ENCODE peak calls at places on chromosomes 4 and X, in seven cellular contexts. One of them, this sample, is unnamed.

GRCh38 chr4:39464886-39465501 is 6.1 kb downstream of the LIAS start:
- DNase-seq in CD8-positive, alpha-beta T cell: no peak
- DNase-seq in endothelial cell: no peak
- DNase-seq in astrocyte of the cerebellum: peak
- DNase-seq in type B pancreatic cell: no peak
- DNase-seq in GM23338: no peak
- DNase-seq in mesothelial cell of epicardium: no peak
- DNase-seq in this sample: no peak

GRCh38 chr4:41991916-41992767 is 1.8 kb downstream of the SLC30A9 start:
- DNase-seq in CD8-positive, alpha-beta T cell: no peak
- DNase-seq in endothelial cell: no peak
- DNase-seq in astrocyte of the cerebellum: no peak
- DNase-seq in type B pancreatic cell: no peak
- DNase-seq in GM23338: no peak
- DNase-seq in mesothelial cell of epicardium: no peak
- DNase-seq in this sample: no peak

GRCh38 chrX:150310417-150310816 is 52.7 kb upstream of the MAMLD1 start:
- DNase-seq in CD8-positive, alpha-beta T cell: no peak
- DNase-seq in endothelial cell: no peak
- DNase-seq in astrocyte of the cerebellum: no peak
- DNase-seq in type B pancreatic cell: no peak
- DNase-seq in GM23338: no peak
- DNase-seq in mesothelial cell of epicardium: no peak
- DNase-seq in this sample: no peak

GRCh38 chr4:124092101-124093057 is 620.2 kb downstream of the ANKRD50 start:
- DNase-seq in CD8-positive, alpha-beta T cell: no peak
- DNase-seq in endothelial cell: no peak
- DNase-seq in astrocyte of the cerebellum: peak
- DNase-seq in type B pancreatic cell: no peak
- DNase-seq in GM23338: no peak
- DNase-seq in mesothelial cell of epicardium: no peak
- DNase-seq in this sample: no peak

GRCh38 chrX:2647627-2648026 is 43.5 kb upstream of the CD99 start:
- DNase-seq in CD8-positive, alpha-beta T cell: no peak
- DNase-seq in endothelial cell: no peak
- DNase-seq in astrocyte of the cerebellum: no peak
- DNase-seq in type B pancreatic cell: no peak
- DNase-seq in GM23338: no peak
- DNase-seq in mesothelial cell of epicardium: no peak
- DNase-seq in this sample: no peak

GRCh38 chrX:150958177-150958576 is 25.0 kb upstream of the HMGB3 start:
- DNase-seq in CD8-positive, alpha-beta T cell: no peak
- DNase-seq in endothelial cell: no peak
- DNase-seq in astrocyte of the cerebellum: no peak
- DNase-seq in type B pancreatic cell: no peak
- DNase-seq in GM23338: no peak
- DNase-seq in mesothelial cell of epicardium: no peak
- DNase-seq in this sample: no peak

GRCh38 chrX:57367649-57368048 is 81.1 kb downstream of the FAAH2 start:
- DNase-seq in CD8-positive, alpha-beta T cell: no peak
- DNase-seq in endothelial cell: no peak
- DNase-seq in astrocyte of the cerebellum: no peak
- DNase-seq in type B pancreatic cell: no peak
- DNase-seq in GM23338: no peak
- DNase-seq in mesothelial cell of epicardium: no peak
- DNase-seq in this sample: no peak

GRCh38 chr4:93981594-93981993 is 153.0 kb downstream of the ATOH1 start:
- DNase-seq in CD8-positive, alpha-beta T cell: no peak
- DNase-seq in endothelial cell: peak
- DNase-seq in astrocyte of the cerebellum: no peak
- DNase-seq in type B pancreatic cell: no peak
- DNase-seq in GM23338: no peak
- DNase-seq in mesothelial cell of epicardium: no peak
- DNase-seq in this sample: no peak

GRCh38 chr4:29541757-29542156 is 1178.4 kb upstream of the PCDH7 start:
- DNase-seq in CD8-positive, alpha-beta T cell: no peak
- DNase-seq in endothelial cell: no peak
- DNase-seq in astrocyte of the cerebellum: no peak
- DNase-seq in type B pancreatic cell: no peak
- DNase-seq in GM23338: no peak
- DNase-seq in mesothelial cell of epicardium: no peak
- DNase-seq in this sample: no peak

GRCh38 chr4:6095023-6095817 is 77.0 kb upstream of the C4orf50 start:
- DNase-seq in CD8-positive, alpha-beta T cell: no peak
- DNase-seq in endothelial cell: no peak
- DNase-seq in astrocyte of the cerebellum: no peak
- DNase-seq in type B pancreatic cell: no peak
- DNase-seq in GM23338: no peak
- DNase-seq in mesothelial cell of epicardium: no peak
- DNase-seq in this sample: no peak

GRCh38 chr4:155568641-155569040 is 98.0 kb upstream of the GUCY1A1 start:
- DNase-seq in CD8-positive, alpha-beta T cell: no peak
- DNase-seq in endothelial cell: no peak
- DNase-seq in astrocyte of the cerebellum: no peak
- DNase-seq in type B pancreatic cell: no peak
- DNase-seq in GM23338: no peak
- DNase-seq in mesothelial cell of epicardium: no peak
- DNase-seq in this sample: no peak

GRCh38 chr4:52081216-52081615 is 30.1 kb downstream of the SPATA18 start:
- DNase-seq in CD8-positive, alpha-beta T cell: no peak
- DNase-seq in endothelial cell: no peak
- DNase-seq in astrocyte of the cerebellum: no peak
- DNase-seq in type B pancreatic cell: no peak
- DNase-seq in GM23338: no peak
- DNase-seq in mesothelial cell of epicardium: no peak
- DNase-seq in this sample: no peak

GRCh38 chr4:110629780-110630500 is 7.1 kb upstream of the PITX2 start:
- DNase-seq in CD8-positive, alpha-beta T cell: no peak
- DNase-seq in endothelial cell: no peak
- DNase-seq in astrocyte of the cerebellum: no peak
- DNase-seq in type B pancreatic cell: no peak
- DNase-seq in GM23338: peak
- DNase-seq in mesothelial cell of epicardium: no peak
- DNase-seq in this sample: no peak

GRCh38 chr4:88320780-88321373 is 36.5 kb upstream of the PPM1K start:
- DNase-seq in CD8-positive, alpha-beta T cell: no peak
- DNase-seq in endothelial cell: no peak
- DNase-seq in astrocyte of the cerebellum: peak
- DNase-seq in type B pancreatic cell: no peak
- DNase-seq in GM23338: peak
- DNase-seq in mesothelial cell of epicardium: no peak
- DNase-seq in this sample: no peak

GRCh38 chr4:82677327-82677726 is 115.5 kb upstream of the TMEM150C start:
- DNase-seq in CD8-positive, alpha-beta T cell: no peak
- DNase-seq in endothelial cell: no peak
- DNase-seq in astrocyte of the cerebellum: no peak
- DNase-seq in type B pancreatic cell: no peak
- DNase-seq in GM23338: no peak
- DNase-seq in mesothelial cell of epicardium: peak
- DNase-seq in this sample: no peak

GRCh38 chr4:111937368-111937767 is 207.9 kb upstream of the FAM241A start:
- DNase-seq in CD8-positive, alpha-beta T cell: no peak
- DNase-seq in endothelial cell: no peak
- DNase-seq in astrocyte of the cerebellum: no peak
- DNase-seq in type B pancreatic cell: no peak
- DNase-seq in GM23338: peak
- DNase-seq in mesothelial cell of epicardium: no peak
- DNase-seq in this sample: peak

GRCh38 chr4:27917381-27917780 is 1056.7 kb downstream of the STIM2 start:
- DNase-seq in CD8-positive, alpha-beta T cell: no peak
- DNase-seq in endothelial cell: no peak
- DNase-seq in astrocyte of the cerebellum: no peak
- DNase-seq in type B pancreatic cell: no peak
- DNase-seq in GM23338: no peak
- DNase-seq in mesothelial cell of epicardium: no peak
- DNase-seq in this sample: no peak

GRCh38 chr4:87911252-87911774 is 64.2 kb upstream of the SPP1 start:
- DNase-seq in CD8-positive, alpha-beta T cell: no peak
- DNase-seq in endothelial cell: no peak
- DNase-seq in astrocyte of the cerebellum: no peak
- DNase-seq in type B pancreatic cell: no peak
- DNase-seq in GM23338: no peak
- DNase-seq in mesothelial cell of epicardium: no peak
- DNase-seq in this sample: no peak

GRCh38 chr4:2937146-2937857 is 25.9 kb downstream of the NOP14 start:
- DNase-seq in CD8-positive, alpha-beta T cell: no peak
- DNase-seq in endothelial cell: no peak
- DNase-seq in astrocyte of the cerebellum: no peak
- DNase-seq in type B pancreatic cell: no peak
- DNase-seq in GM23338: no peak
- DNase-seq in mesothelial cell of epicardium: peak
- DNase-seq in this sample: no peak

GRCh38 chrX:49271341-49271740 is 1.7 kb downstream of the PPP1R3F start:
- DNase-seq in CD8-positive, alpha-beta T cell: no peak
- DNase-seq in endothelial cell: no peak
- DNase-seq in astrocyte of the cerebellum: no peak
- DNase-seq in type B pancreatic cell: no peak
- DNase-seq in GM23338: no peak
- DNase-seq in mesothelial cell of epicardium: no peak
- DNase-seq in this sample: no peak

DNA sequence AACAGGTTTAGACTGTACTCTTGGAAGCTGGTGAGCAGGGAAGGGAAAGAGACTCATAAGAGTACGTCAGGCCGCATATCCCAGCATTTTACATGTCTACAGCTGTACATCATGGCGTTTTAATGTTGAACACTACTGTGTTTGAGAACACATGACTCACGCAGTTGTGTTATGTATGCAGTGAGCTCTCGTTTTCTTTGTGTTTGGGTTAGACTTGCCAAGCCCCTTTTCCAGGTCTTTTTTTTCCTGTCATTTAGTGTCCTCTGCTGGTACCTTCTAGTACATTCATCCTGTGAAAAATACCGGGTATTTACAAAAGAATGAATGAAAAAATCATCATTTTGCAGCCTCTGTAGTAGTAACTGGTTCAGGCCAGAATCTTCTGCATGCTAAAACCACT is 35.3 kb downstream of the SMS start:
- DNase-seq in CD8-positive, alpha-beta T cell: no peak
- DNase-seq in endothelial cell: no peak
- DNase-seq in astrocyte of the cerebellum: peak
- DNase-seq in type B pancreatic cell: no peak
- DNase-seq in GM23338: peak
- DNase-seq in mesothelial cell of epicardium: no peak
- DNase-seq in this sample: peak
- TF ChIP-seq CTCF in CD8-positive, alpha-beta T cell: no peak
- TF ChIP-seq CTCF in endothelial cell: no peak
- TF ChIP-seq CTCF in astrocyte of the cerebellum: peak
- TF ChIP-seq CTCF in type B pancreatic cell: peak
- TF ChIP-seq CTCF in GM23338: no peak
- TF ChIP-seq CTCF in mesothelial cell of epicardium: no peak
- TF ChIP-seq CTCF in this sample: peak

GRCh38 chr4:48556268-48556667 is 66.2 kb downstream of the ZAR1 start:
- DNase-seq in CD8-positive, alpha-beta T cell: no peak
- DNase-seq in endothelial cell: no peak
- DNase-seq in astrocyte of the cerebellum: no peak
- DNase-seq in type B pancreatic cell: no peak
- DNase-seq in GM23338: no peak
- DNase-seq in mesothelial cell of epicardium: no peak
- DNase-seq in this sample: no peak

GRCh38 chr4:48553720-48554119 is 63.7 kb downstream of the ZAR1 start:
- DNase-seq in CD8-positive, alpha-beta T cell: no peak
- DNase-seq in endothelial cell: no peak
- DNase-seq in astrocyte of the cerebellum: no peak
- DNase-seq in type B pancreatic cell: no peak
- DNase-seq in GM23338: no peak
- DNase-seq in mesothelial cell of epicardium: no peak
- DNase-seq in this sample: no peak

GRCh38 chr4:48558026-48558425 is 68.0 kb downstream of the ZAR1 start:
- DNase-seq in CD8-positive, alpha-beta T cell: no peak
- DNase-seq in endothelial cell: no peak
- DNase-seq in astrocyte of the cerebellum: no peak
- DNase-seq in type B pancreatic cell: no peak
- DNase-seq in GM23338: no peak
- DNase-seq in mesothelial cell of epicardium: no peak
- DNase-seq in this sample: no peak

GRCh38 chr4:48554606-48555005 is 64.6 kb downstream of the ZAR1 start:
- DNase-seq in CD8-positive, alpha-beta T cell: no peak
- DNase-seq in endothelial cell: no peak
- DNase-seq in astrocyte of the cerebellum: no peak
- DNase-seq in type B pancreatic cell: no peak
- DNase-seq in GM23338: peak
- DNase-seq in mesothelial cell of epicardium: no peak
- DNase-seq in this sample: no peak

DNA sequence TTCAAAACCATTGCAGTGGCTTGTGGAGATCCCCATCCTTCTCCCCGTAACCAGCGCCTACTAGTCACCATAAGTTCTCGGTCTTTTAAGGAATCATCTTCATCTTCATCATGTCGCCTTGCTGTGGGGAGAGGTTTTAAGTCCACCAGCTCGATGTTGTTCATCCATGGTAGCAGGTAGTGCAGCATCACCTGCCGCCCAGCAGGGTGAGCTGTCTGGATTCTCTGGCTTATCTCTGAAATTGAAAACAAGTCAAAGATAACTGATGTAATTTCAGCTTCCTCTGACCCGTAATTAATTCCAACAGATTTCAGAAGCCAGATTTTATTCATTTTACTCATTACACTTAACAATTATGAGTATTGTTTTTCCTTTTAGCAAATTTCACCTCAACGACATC is 67.4 kb downstream of the ZAR1 start:
- DNase-seq in CD8-positive, alpha-beta T cell: no peak
- DNase-seq in endothelial cell: no peak
- DNase-seq in astrocyte of the cerebellum: no peak
- DNase-seq in type B pancreatic cell: no peak
- DNase-seq in GM23338: peak
- DNase-seq in mesothelial cell of epicardium: no peak
- DNase-seq in this sample: no peak
- TF ChIP-seq CTCF in CD8-positive, alpha-beta T cell: no peak
- TF ChIP-seq CTCF in endothelial cell: peak
- TF ChIP-seq CTCF in astrocyte of the cerebellum: peak
- TF ChIP-seq CTCF in type B pancreatic cell: peak
- TF ChIP-seq CTCF in GM23338: peak
- TF ChIP-seq CTCF in mesothelial cell of epicardium: no peak
- TF ChIP-seq CTCF in this sample: no peak

GRCh38 chr4:47747846-47748494 is 89.9 kb downstream of the CORIN start:
- DNase-seq in CD8-positive, alpha-beta T cell: no peak
- DNase-seq in endothelial cell: no peak
- DNase-seq in astrocyte of the cerebellum: no peak
- DNase-seq in type B pancreatic cell: no peak
- DNase-seq in GM23338: no peak
- DNase-seq in mesothelial cell of epicardium: no peak
- DNase-seq in this sample: no peak
- TF ChIP-seq CTCF in CD8-positive, alpha-beta T cell: no peak
- TF ChIP-seq CTCF in endothelial cell: no peak
- TF ChIP-seq CTCF in astrocyte of the cerebellum: no peak
- TF ChIP-seq CTCF in type B pancreatic cell: no peak
- TF ChIP-seq CTCF in GM23338: no peak
- TF ChIP-seq CTCF in mesothelial cell of epicardium: no peak
- TF ChIP-seq CTCF in this sample: no peak

GRCh38 chrX:77275392-77275791 is 171.8 kb upstream of the FGF16 start:
- DNase-seq in CD8-positive, alpha-beta T cell: no peak
- DNase-seq in endothelial cell: no peak
- DNase-seq in astrocyte of the cerebellum: no peak
- DNase-seq in type B pancreatic cell: no peak
- DNase-seq in GM23338: no peak
- DNase-seq in mesothelial cell of epicardium: no peak
- DNase-seq in this sample: no peak

DNA sequence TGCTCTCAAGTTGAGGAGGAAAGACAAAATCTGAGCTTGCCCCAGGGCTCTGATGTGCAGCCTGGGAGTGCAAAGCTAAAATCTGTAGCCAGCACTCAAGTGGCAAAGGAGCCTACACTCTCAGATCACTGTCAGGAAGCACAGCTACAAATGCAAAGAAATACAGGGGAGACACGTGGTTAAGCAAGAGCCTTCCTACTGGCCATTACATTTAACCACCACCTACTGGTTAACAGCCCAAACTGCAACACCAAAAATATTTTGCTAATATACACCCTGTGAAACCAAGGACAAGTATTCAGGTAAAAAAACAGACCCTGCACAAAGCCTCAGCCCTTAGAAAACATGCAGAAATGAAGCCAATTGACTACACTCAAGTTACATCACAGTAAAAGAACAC is 170.4 kb upstream of the FGF16 start:
- DNase-seq in CD8-positive, alpha-beta T cell: no peak
- DNase-seq in endothelial cell: no peak
- DNase-seq in astrocyte of the cerebellum: no peak
- DNase-seq in type B pancreatic cell: no peak
- DNase-seq in GM23338: peak
- DNase-seq in mesothelial cell of epicardium: no peak
- DNase-seq in this sample: no peak
- TF ChIP-seq CTCF in CD8-positive, alpha-beta T cell: no peak
- TF ChIP-seq CTCF in endothelial cell: no peak
- TF ChIP-seq CTCF in astrocyte of the cerebellum: no peak
- TF ChIP-seq CTCF in type B pancreatic cell: no peak
- TF ChIP-seq CTCF in GM23338: peak
- TF ChIP-seq CTCF in mesothelial cell of epicardium: peak
- TF ChIP-seq CTCF in this sample: no peak

This sample was measured in AG09319.